ENCODE peak calls at places on chromosomes 7 and 10, in four cellular contexts. W is ELR, S is AG04450, U is Panc1. O is an unnamed sample.

GRCh38 chr10:132294561-132295320 is 13.0 kb downstream of the STK32C start:
- DNase-seq in W (no peak), S (no peak), U (no peak), O (no peak)

GRCh38 chr10:28177944-28178637 is 124.8 kb downstream of the MPP7 start:
- DNase-seq in W (peak; percentile 50), S (no peak), U (no peak), O (no peak)

GRCh38 chr10:27388761-27389399 is 115.2 kb upstream of the RAB18 start:
- DNase-seq in W (no peak), S (no peak), U (no peak), O (no peak)

GRCh38 chr10:30187010-30187409 is 127.6 kb upstream of the JCAD start:
- DNase-seq in W (no peak), S (no peak), U (no peak), O (no peak)

GRCh38 chr7:121327671-121328070 is 1.1 kb upstream of the WNT16 start:
- DNase-seq in W (no peak), S (no peak), U (no peak), O (no peak)

GRCh38 chr7:50264908-50265307 is 39.6 kb upstream of the IKZF1 start:
- DNase-seq in W (no peak), S (no peak), U (no peak), O (no peak)

GRCh38 chr10:49166804-49167628 is 21.2 kb downstream of the TMEM273 start:
- DNase-seq in W (no peak), S (no peak), U (no peak), O (no peak)

GRCh38 chr7:83072576-83073517 is 89.8 kb downstream of the PCLO start:
- DNase-seq in W (peak; percentile 20), S (no peak), U (no peak), O (no peak)